ENCODE peak calls at places on chromosomes 11 and 22, in seven cellular contexts. L, D, C, H, V, N and R are unnamed samples.

GRCh38 chr11:69186316-69187266 is 30.9 kb downstream of the SMIM38 start:
- DNase-seq in L (no peak), D (no peak), C (no peak), H (no peak), V (no peak), N (no peak), R (no peak)

GRCh38 chr11:61904539-61905048 is 12.8 kb downstream of the RAB3IL1 start:
- DNase-seq in L (no peak), D (no peak), C (no peak), H (no peak), V (no peak), N (no peak), R (no peak)

GRCh38 chr11:83012168-83013067 is 59.3 kb downstream of the RAB30 start:
- DNase-seq in L (no peak), D (no peak), C (no peak), H (no peak), V (no peak), N (no peak), R (no peak)

GRCh38 chr11:73478737-73479347 is 102.6 kb downstream of the RELT start:
- DNase-seq in L (no peak), D (peak), C (peak), H (no peak), V (peak), N (no peak), R (no peak)

GRCh38 chr11:72812968-72813739 is 1.1 kb upstream of the ATG16L2 start:
- DNase-seq in L (no peak), D (peak), C (peak), H (no peak), V (peak), N (peak), R (peak)

GRCh38 chr22:30290679-30291333 is 1.5 kb upstream of the CASTOR1 start:
- DNase-seq in L (no peak), D (no peak), C (peak), H (peak), V (peak), N (peak), R (peak)

GRCh38 chr11:112931686-112932085 is 29.5 kb upstream of the NCAM1 start:
- DNase-seq in L (peak), D (no peak), C (no peak), H (no peak), V (no peak), N (no peak), R (no peak)

GRCh38 chr22:46984751-46985506 is 222.5 kb downstream of the TBC1D22A start:
- DNase-seq in L (peak), D (peak), C (peak), H (no peak), V (peak), N (no peak), R (no peak)

GRCh38 chr11:64803846-64804345 is 882 bp upstream of the MAP4K2 start:
- DNase-seq in L (no peak), D (no peak), C (no peak), H (peak), V (no peak), N (no peak), R (peak)

GRCh38 chr11:118398797-118399564 is 2.4 kb upstream of the ATP5MG start:
- DNase-seq in L (no peak), D (no peak), C (peak), H (no peak), V (peak), N (no peak), R (no peak)

GRCh38 chr11:96045622-96046456 is 121.9 kb upstream of the MTMR2 start:
- DNase-seq in L (peak), D (no peak), C (peak), H (peak), V (peak), N (peak), R (no peak)

GRCh38 chr11:126313826-126314225 is 10.0 kb downstream of the DCPS start:
- DNase-seq in L (no peak), D (no peak), C (no peak), H (no peak), V (no peak), N (no peak), R (no peak)

GRCh38 chr11:107598225-107599139 is 7.5 kb downstream of the ELMOD1 start:
- DNase-seq in L (no peak), D (peak), C (peak), H (no peak), V (peak), N (peak), R (no peak)

GRCh38 chr11:102757823-102758549 is 22.4 kb downstream of the MMP10 start:
- DNase-seq in L (peak), D (no peak), C (peak), H (no peak), V (peak), N (no peak), R (no peak)

GRCh38 chr22:35275580-35275979 is 18.3 kb downstream of the HMGXB4 start:
- DNase-seq in L (no peak), D (no peak), C (no peak), H (no peak), V (peak), N (no peak), R (no peak)

GRCh38 chr11:64253481-64253880 is 2.2 kb downstream of the PLCB3 start:
- DNase-seq in L (no peak), D (no peak), C (no peak), H (no peak), V (no peak), N (peak), R (no peak)

GRCh38 chr11:76212086-76213035 is 6.1 kb upstream of the WNT11 start:
- DNase-seq in L (no peak), D (no peak), C (no peak), H (no peak), V (no peak), N (peak), R (no peak)

GRCh38 chr11:86743223-86744118 is 56.9 kb upstream of the PRSS23 start:
- DNase-seq in L (peak), D (peak), C (peak), H (peak), V (peak), N (peak), R (no peak)

GRCh38 chr11:70873736-70874412 is 378.5 kb downstream of the SHANK2 start:
- DNase-seq in L (no peak), D (no peak), C (no peak), H (no peak), V (no peak), N (no peak), R (no peak)

GRCh38 chr11:76655466-76656086 is 15.0 kb downstream of the LRRC32 start:
- DNase-seq in L (no peak), D (no peak), C (no peak), H (no peak), V (no peak), N (no peak), R (no peak)

GRCh38 chr11:129800655-129801054 is 15.0 kb upstream of the TMEM45B start:
- DNase-seq in L (no peak), D (no peak), C (no peak), H (no peak), V (no peak), N (no peak), R (no peak)

GRCh38 chr22:17060126-17060525 is 24.7 kb upstream of the IL17RA start:
- DNase-seq in L (no peak), D (no peak), C (no peak), H (no peak), V (no peak), N (no peak), R (no peak)

DNA sequence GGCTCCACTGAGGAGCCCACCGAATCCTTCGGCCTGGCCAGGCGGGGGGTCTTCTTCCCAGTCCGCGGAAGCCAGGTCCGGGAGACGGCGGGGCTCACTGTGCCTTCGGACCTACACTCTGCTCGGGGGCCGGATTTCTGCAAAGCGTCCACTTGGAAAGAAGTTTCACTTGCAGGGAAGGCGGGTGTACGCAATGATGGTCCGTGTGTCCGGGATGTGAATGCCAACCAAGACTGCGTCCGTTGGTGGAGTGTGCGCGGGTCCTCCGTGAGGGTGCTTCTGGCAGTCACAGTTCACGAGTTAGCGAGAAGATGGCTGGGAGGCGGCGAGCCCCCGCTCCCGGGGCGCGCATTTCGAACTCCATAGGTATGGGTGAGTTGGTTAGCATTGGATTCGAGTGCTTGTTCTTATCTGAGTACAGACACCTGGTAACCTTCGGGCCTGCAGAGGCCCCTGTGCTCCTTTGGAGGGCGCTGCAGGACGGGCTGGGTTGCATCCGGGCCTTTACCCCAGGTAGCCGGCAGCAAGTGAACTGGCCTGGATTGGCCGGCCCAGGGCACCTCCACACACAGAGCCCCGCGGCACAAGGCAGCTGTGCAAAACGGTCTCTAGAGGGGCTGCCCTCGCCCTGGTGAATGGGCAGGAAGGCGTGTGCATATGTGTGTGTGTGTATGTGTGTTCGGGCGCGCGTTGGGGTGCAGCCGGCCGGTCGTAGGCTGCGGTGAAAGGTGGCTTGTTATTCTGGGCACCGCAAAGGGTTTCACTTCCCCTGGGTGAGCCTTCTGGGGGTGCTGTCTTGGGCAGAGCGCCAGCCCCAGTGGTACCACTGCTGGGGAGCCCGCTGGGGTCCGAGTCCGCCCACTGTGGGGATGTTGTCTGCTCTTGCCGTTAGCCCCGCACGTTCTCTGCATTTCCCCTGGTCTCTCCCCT is 13.3 kb upstream of the CYP2R1 start:
- DNase-seq in L (no peak), D (no peak), C (peak), H (peak), V (peak), N (peak), R (no peak)
- H3K4me3 ChIP-seq in L (peak), D (no peak), C (peak), H (peak), V (peak), N (peak), R (no peak)

GRCh38 chr22:44701824-44702478 is at the start of gene PRR5:
- DNase-seq in L (peak), D (peak), C (peak), H (peak), V (peak), N (peak), R (no peak)

GRCh38 chr22:44702479-44703219 is 645 bp downstream of the PRR5 start:
- DNase-seq in L (no peak), D (no peak), C (peak), H (peak), V (peak), N (no peak), R (no peak)

GRCh38 chr22:44705022-44705297 is 3.0 kb downstream of the PRR5 start:
- DNase-seq in L (no peak), D (no peak), C (no peak), H (no peak), V (no peak), N (no peak), R (no peak)

GRCh38 chr22:44704159-44705021 is 2.4 kb downstream of the PRR5 start:
- DNase-seq in L (no peak), D (no peak), C (no peak), H (no peak), V (no peak), N (no peak), R (no peak)

GRCh38 chr22:44703269-44703870 is 1.4 kb downstream of the PRR5 start:
- DNase-seq in L (no peak), D (no peak), C (no peak), H (no peak), V (peak), N (no peak), R (no peak)
- H3K4me3 ChIP-seq in L (peak), D (peak), C (peak), H (peak), V (peak), N (peak), R (peak)

GRCh38 chr11:114076974-114077373 is 17.5 kb downstream of the ZBTB16 start:
- DNase-seq in L (no peak), D (no peak), C (no peak), H (no peak), V (no peak), N (no peak), R (no peak)
- H3K4me3 ChIP-seq in L (no peak), D (no peak), C (no peak), H (no peak), V (no peak), N (no peak), R (peak)

DNA sequence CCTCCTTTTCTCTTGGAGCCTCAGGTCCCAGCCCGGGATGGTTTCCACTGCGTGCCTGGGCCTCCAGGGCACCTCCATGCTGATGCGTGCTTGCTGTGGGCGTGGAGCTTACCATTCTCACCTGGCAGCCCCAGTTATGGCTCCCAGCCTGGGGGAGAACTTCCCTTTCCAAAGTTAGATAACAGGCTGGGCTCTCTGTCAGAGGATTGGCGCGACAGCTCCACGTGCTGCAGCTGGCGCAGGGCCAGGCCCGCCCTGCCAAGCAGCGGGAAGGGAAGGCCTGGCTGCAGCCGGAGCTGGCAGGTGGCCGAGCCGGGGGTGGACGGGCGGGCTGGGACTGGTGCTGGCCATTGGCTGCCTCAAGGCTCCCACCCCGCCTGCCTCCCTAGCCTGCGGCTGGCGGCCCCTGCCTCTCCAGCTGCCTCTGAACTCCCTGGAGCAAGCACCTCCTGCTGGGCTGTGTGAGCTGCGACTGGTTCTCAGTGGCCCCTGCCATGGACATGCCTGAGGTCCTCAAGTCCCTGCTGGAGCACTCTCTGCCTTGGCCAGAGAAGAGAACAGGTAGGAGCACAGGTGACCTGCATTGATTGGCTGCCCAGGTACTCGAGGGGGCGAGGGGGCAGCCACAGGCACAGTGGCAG is 14.6 kb upstream of the TEF start:
- DNase-seq in L (peak), D (peak), C (peak), H (peak), V (peak), N (peak), R (peak)
- H3K4me3 ChIP-seq in L (peak), D (no peak), C (peak), H (peak), V (peak), N (peak), R (peak)

DNA sequence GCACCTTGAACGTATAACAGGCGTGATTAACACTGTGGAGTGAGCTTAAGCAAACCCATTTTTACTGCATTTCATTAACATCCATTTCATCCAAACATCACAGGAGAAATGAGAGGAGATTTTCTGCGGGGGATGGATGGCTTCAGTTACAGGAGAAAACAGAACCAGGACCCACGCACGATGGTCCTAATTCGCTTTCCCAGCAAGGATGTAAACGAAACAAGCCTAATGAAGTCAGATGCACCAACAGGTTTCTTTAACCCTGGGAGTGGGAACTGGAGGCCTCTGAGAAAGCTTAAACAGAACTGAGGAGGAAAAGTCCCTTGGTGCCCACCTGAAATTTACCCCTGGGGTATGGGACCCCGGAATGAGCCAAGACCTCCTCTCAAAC is 2.7 kb downstream of the CADM1 start:
- DNase-seq in L (no peak), D (no peak), C (no peak), H (no peak), V (no peak), N (no peak), R (no peak)
- H3K4me3 ChIP-seq in L (no peak), D (no peak), C (no peak), H (no peak), V (no peak), N (no peak), R (no peak)

DNA sequence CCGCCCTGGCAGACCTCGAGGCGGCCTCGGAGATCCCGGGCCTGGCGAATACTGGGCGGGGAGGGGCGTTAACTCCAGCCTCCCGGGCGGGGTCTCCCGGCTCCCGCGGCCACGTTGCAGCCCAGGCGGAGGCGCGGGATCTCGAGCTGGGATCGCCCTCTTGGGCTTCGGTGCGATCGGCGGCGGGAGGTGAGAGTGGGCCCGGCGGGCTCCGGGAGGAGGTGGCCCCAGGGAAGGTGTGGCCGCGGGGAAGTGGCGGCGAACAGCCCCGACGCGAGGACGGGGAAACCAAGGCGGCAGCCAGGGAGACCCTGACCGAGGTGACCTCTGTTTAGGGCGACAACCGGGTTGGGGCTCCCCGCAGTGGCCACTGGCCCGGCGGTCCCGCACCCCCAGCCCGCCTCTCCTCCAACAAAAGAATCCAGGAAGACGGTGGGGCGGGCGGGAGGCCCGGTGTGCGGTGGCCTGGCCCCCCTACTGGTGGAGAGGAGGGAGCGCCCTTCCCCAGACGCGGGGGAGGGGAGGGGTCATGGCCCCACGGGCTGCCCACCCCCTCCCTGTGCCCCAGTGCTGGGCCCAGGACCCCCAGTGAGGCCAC is at the start of gene PHETA2:
- DNase-seq in L (no peak), D (no peak), C (peak), H (peak), V (peak), N (peak), R (no peak)
- H3K4me3 ChIP-seq in L (peak), D (no peak), C (peak), H (peak), V (peak), N (peak), R (no peak)

DNA sequence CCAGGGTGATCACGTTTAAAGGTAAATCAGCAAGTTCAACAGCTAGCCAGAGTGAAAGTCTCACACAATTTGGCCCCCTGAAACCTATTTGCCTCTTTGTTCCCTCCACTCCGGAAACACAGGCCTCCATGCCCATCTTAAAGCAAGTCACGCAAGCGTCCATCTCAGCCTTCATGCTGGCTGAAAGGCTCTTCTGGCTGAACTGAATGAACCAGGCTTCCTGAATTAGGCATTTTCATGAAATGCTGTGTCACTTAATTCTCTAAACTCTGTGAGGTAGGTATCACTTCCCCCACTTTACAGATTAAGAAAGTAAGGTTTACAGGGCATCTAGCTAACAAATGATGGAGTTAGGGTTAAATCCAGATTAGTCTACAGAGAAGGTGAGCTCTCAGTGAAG is 1.4 kb downstream of the SLC25A17 start:
- DNase-seq in L (no peak), D (no peak), C (no peak), H (no peak), V (no peak), N (no peak), R (no peak)
- H3K4me3 ChIP-seq in L (no peak), D (peak), C (no peak), H (peak), V (peak), N (peak), R (peak)